ENCODE peak calls at places on chromosome 15, in five cellular contexts. M is tibial nerve, V is adrenal gland, F is IMR-90, H is body of pancreas. O is an unnamed sample.

GRCh38 chr15:76056931-76057330 is 2.9 kb upstream of the TMEM266 start:
- DNase-seq in F (no peak), H (no peak), M (no peak), V (no peak), O (no peak)

GRCh38 chr15:92992712-92993111 is 92.6 kb downstream of the CHD2 start:
- DNase-seq in V (no peak), H (no peak), F (no peak), M (no peak), O (peak)

GRCh38 chr15:79172801-79173460 is 82.4 kb upstream of the RASGRF1 start:
- DNase-seq in H (no peak), F (no peak), M (no peak), V (peak), O (no peak)

GRCh38 chr15:64247906-64248541 is 85.2 kb upstream of the PPIB start:
- DNase-seq in M (no peak), V (peak), H (peak), F (peak), O (peak)

GRCh38 chr15:90082140-90082713 is 20.0 kb downstream of the IDH2 start:
- DNase-seq in V (no peak), H (no peak), M (no peak), F (no peak), O (no peak)

GRCh38 chr15:60585743-60586708 is 107.1 kb upstream of the ICE2 start:
- DNase-seq in M (peak), F (peak), V (peak), H (peak), O (peak)

GRCh38 chr15:48987142-48987541 is 23.4 kb upstream of the SHC4 start:
- DNase-seq in V (no peak), F (no peak), H (no peak), M (no peak), O (no peak)

GRCh38 chr15:65212097-65212496 is 824 bp upstream of the CILP start:
- DNase-seq in M (no peak), V (no peak), H (no peak), F (no peak), O (peak)

GRCh38 chr15:48981941-48982340 is 18.2 kb upstream of the SHC4 start:
- DNase-seq in F (no peak), H (no peak), M (no peak), V (no peak), O (no peak)

GRCh38 chr15:25345943-25346342 is 92.9 kb downstream of the UBE3A start:
- DNase-seq in V (peak), M (peak), H (no peak), F (peak), O (no peak)

GRCh38 chr15:40300771-40301170 is 7.0 kb downstream of the PLCB2 start:
- DNase-seq in F (no peak), M (no peak), H (no peak), V (no peak), O (no peak)

GRCh38 chr15:92929002-92929401 is 28.9 kb downstream of the CHD2 start:
- DNase-seq in V (no peak), F (no peak), M (no peak), H (no peak), O (no peak)

GRCh38 chr15:81015595-81016252 is 15.0 kb downstream of the TLNRD1 start:
- DNase-seq in H (no peak), V (no peak), M (no peak), F (no peak), O (no peak)

GRCh38 chr15:76904461-76905012 is 603 bp downstream of the SCAPER start:
- DNase-seq in H (peak), F (peak), M (peak), V (peak), O (no peak)

GRCh38 chr15:92906563-92907081 is 6.5 kb downstream of the CHD2 start:
- DNase-seq in H (no peak), V (no peak), M (no peak), F (peak), O (peak)

GRCh38 chr15:72591361-72591760 is 63.1 kb upstream of the GOLGA6B start:
- DNase-seq in M (no peak), F (peak), H (no peak), V (no peak), O (no peak)

GRCh38 chr15:78949461-78949860 is 4.6 kb upstream of the CTSH start:
- DNase-seq in M (no peak), H (peak), V (no peak), F (no peak), O (no peak)

GRCh38 chr15:73781038-73781925 is 28.1 kb upstream of the INSYN1 start:
- DNase-seq in F (peak), H (no peak), M (no peak), V (peak), O (peak)

GRCh38 chr15:71278989-71279756 is 163.9 kb downstream of the THSD4 start:
- DNase-seq in H (peak), F (peak), M (peak), V (peak), O (no peak)

GRCh38 chr15:66765478-66766281 is 63.6 kb downstream of the SMAD6 start:
- DNase-seq in H (peak), F (no peak), V (peak), M (no peak), O (no peak)

GRCh38 chr15:79128556-79128955 is 38.0 kb upstream of the RASGRF1 start:
- DNase-seq in V (no peak), F (no peak), H (no peak), M (no peak), O (no peak)

GRCh38 chr15:90315276-90315982 is 36.7 kb upstream of the ZNF774 start:
- DNase-seq in F (peak), H (peak), V (peak), M (peak), O (no peak)

GRCh38 chr15:65839354-65839901 is 29.9 kb upstream of the RAB11A start:
- DNase-seq in M (no peak), V (no peak), H (no peak), F (no peak), O (peak)

GRCh38 chr15:66024998-66025397 is 155.7 kb downstream of the RAB11A start:
- DNase-seq in F (no peak), V (no peak), H (no peak), M (no peak), O (no peak)

GRCh38 chr15:52651114-52651513 is 28.1 kb downstream of the ATOSA start:
- DNase-seq in F (no peak), V (no peak), H (no peak), M (no peak), O (no peak)

GRCh38 chr15:52653451-52653964 is 25.7 kb downstream of the ATOSA start:
- DNase-seq in H (no peak), F (peak), V (no peak), M (no peak), O (no peak)

GRCh38 chr15:52652286-52652685 is 26.9 kb downstream of the ATOSA start:
- DNase-seq in M (no peak), V (no peak), F (no peak), H (no peak), O (no peak)

GRCh38 chr15:52652984-52653383 is 26.2 kb downstream of the ATOSA start:
- DNase-seq in F (peak), H (no peak), V (no peak), M (no peak), O (no peak)

GRCh38 chr15:52651868-52652267 is 27.3 kb downstream of the ATOSA start:
- DNase-seq in V (peak), H (peak), M (peak), F (peak), O (peak)
- TF ChIP-seq POLR2A in V (peak), H (no peak), M (no peak), F (no peak), O (no peak)

GRCh38 chr15:41827290-41827879 is 507 bp upstream of the JMJD7 start:
- DNase-seq in M (no peak), V (peak), F (no peak), H (peak), O (no peak)

GRCh38 chr15:41828747-41829270 is 917 bp downstream of the JMJD7 start:
- DNase-seq in M (no peak), F (peak), H (no peak), V (no peak), O (peak)

GRCh38 chr15:41825572-41826535 is 2.0 kb upstream of the JMJD7 start:
- DNase-seq in F (no peak), H (no peak), M (no peak), V (no peak), O (no peak)

GRCh38 chr15:41829959-41830646 is 2.2 kb downstream of the JMJD7 start:
- DNase-seq in H (no peak), M (no peak), F (no peak), V (no peak), O (no peak)

GRCh38 chr15:41827880-41828746 is at the start of gene JMJD7:
- DNase-seq in H (peak), M (peak), V (peak), F (peak), O (peak)
- TF ChIP-seq POLR2A in H (peak), M (peak), V (peak), F (peak), O (peak)

GRCh38 chr15:100341662-100342560 is at the start of gene ADAMTS17:
- DNase-seq in M (peak), H (peak), F (peak), V (peak), O (peak)
- TF ChIP-seq POLR2A in M (peak), H (peak), F (no peak), V (peak), O (no peak)

DNA sequence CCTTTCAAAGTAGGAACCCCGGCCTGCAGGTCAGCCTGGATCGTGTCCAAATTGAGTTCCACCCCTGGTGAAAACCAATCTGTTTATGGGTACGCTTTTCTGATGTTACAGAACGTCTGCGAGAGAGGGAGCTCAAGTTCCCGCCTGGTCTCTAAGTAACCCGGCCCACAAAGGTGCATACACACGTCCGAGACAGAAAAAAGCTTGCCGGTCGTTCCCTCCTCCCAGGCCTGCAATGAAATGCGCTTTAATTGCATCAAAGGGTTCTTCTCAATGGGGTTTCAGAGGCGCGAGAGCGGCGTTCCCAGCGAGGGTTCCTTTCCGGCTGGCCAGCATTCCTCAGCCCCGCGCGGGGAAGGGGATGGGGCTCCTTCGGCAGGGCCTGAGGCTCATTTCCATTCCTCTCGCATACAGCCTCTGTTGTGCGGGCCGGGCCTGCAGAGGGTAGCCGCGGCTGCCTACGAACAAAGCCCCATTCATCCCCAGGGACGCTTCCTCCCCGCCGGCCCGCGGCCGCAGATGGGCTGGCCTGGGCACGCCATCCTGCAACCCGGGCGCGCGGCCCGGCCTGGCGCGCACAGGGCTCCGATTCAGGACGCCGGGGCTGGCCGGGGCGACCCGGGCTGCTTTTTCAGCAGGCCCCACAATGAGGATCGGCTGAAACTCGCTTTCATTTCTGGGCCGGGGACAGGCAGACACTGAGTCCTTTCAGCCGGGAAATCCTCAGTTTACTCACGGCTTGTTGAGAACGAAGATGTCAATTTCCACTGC is 138.3 kb downstream of the TMCO5A start:
- DNase-seq in M (peak), V (peak), H (peak), F (peak), O (peak)
- TF ChIP-seq POLR2A in M (no peak), V (peak), H (peak), F (no peak), O (no peak)

DNA sequence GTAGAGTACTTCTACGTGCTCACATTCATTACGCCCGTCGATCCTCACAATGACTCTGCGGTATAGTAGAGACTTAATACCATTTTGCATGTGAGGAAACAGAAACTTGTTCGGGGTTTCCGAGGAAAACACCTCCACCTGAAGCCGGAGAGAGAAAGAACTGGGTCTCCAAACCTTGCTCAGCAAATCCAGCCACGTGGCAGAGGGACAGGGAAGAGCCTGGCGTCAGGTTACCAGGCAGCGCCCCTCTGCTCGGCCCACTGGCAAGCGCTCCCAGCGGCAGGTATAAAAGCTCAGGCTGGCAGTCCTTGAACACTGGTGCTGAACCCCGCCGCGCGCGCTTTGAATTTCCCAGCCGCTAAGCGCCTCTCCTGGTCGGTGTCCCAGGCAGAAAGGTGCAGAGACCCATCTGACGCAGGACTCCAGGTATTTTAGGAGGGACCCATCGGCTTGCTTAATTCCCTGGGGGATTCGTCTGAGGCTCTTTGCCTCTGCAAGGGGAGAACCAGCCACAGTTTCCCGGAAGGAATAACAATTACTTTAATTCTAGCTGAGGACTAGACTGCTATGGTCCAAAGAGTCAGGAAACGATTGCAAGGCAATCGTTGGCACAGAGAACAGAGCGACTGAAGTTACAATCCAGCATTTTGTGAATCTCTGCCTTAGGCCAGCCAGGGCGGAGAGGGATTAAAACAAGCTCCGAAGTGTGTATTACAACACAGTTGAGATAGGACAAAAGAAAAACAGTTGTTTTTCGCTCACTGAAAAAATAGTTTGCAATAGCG is at the start of gene C2CD4A:
- DNase-seq in V (peak), H (peak), F (peak), M (peak), O (peak)
- TF ChIP-seq POLR2A in V (peak), H (peak), F (no peak), M (no peak), O (no peak)

GRCh38 chr15:31440754-31441298 is 114.2 kb downstream of the KLF13 start:
- DNase-seq in H (peak), F (peak), M (peak), V (peak), O (peak)
- TF ChIP-seq POLR2A in H (peak), F (no peak), M (no peak), V (no peak), O (peak)

GRCh38 chr15:31215490-31216209 is 111.0 kb upstream of the KLF13 start:
- DNase-seq in F (no peak), H (peak), V (peak), M (peak), O (peak)

GRCh38 chr15:31212956-31213694 is 111.6 kb upstream of the TRPM1 start:
- DNase-seq in H (no peak), M (no peak), V (no peak), F (no peak), O (no peak)

GRCh38 chr15:31214158-31214863 is 112.3 kb upstream of the KLF13 start:
- DNase-seq in V (no peak), M (no peak), H (no peak), F (no peak), O (no peak)

GRCh38 chr15:31216210-31216911 is 110.3 kb upstream of the KLF13 start:
- DNase-seq in V (peak), F (no peak), M (peak), H (peak), O (peak)

GRCh38 chr15:31214864-31215489 is 111.7 kb upstream of the KLF13 start:
- DNase-seq in H (peak), F (no peak), V (peak), M (peak), O (no peak)
- TF ChIP-seq POLR2A in H (no peak), F (no peak), V (no peak), M (no peak), O (no peak)